ENCODE peak calls at places on chromosomes 7 and 10, in four cellular contexts. One of them, this sample, is unnamed.

GRCh38 chr7:54179321-54180029 is 362.7 kb upstream of the VSTM2A start:
- DNase-seq in ovary: no peak
- DNase-seq in heart right ventricle: no peak
- DNase-seq in body of pancreas: no peak
- DNase-seq in this sample: no peak

GRCh38 chr10:102814873-102815661 is 22.1 kb downstream of the CYP17A1 start:
- DNase-seq in ovary: peak; percentile 87
- DNase-seq in body of pancreas: peak; percentile 36
- DNase-seq in heart right ventricle: peak; percentile 75
- DNase-seq in this sample: no peak

GRCh38 chr10:71290806-71291205 is 28.3 kb upstream of the SLC29A3 start:
- DNase-seq in body of pancreas: no peak
- DNase-seq in heart right ventricle: no peak
- DNase-seq in ovary: no peak
- DNase-seq in this sample: no peak

GRCh38 chr10:13503745-13504463 is 24.9 kb downstream of the BEND7 start:
- DNase-seq in ovary: no peak
- DNase-seq in heart right ventricle: no peak
- DNase-seq in body of pancreas: no peak
- DNase-seq in this sample: no peak

GRCh38 chr7:36784991-36785940 is 61.0 kb upstream of the AOAH start:
- DNase-seq in body of pancreas: peak; percentile 20
- DNase-seq in heart right ventricle: peak; percentile 51
- DNase-seq in ovary: no peak
- DNase-seq in this sample: no peak

GRCh38 chr7:92669616-92670153 is 79.5 kb upstream of the FAM133B start:
- DNase-seq in ovary: no peak
- DNase-seq in body of pancreas: no peak
- DNase-seq in heart right ventricle: no peak
- DNase-seq in this sample: no peak

GRCh38 chr7:119037941-119038340 is 813.4 kb downstream of the ANKRD7 start:
- DNase-seq in heart right ventricle: no peak
- DNase-seq in body of pancreas: no peak
- DNase-seq in ovary: no peak
- DNase-seq in this sample: no peak

GRCh38 chr10:70222340-70222794 is 10.9 kb downstream of the PPA1 start:
- DNase-seq in body of pancreas: no peak
- DNase-seq in ovary: no peak
- DNase-seq in heart right ventricle: no peak
- DNase-seq in this sample: no peak

GRCh38 chr7:14419554-14419953 is 430.1 kb upstream of the ETV1 start:
- DNase-seq in heart right ventricle: no peak
- DNase-seq in ovary: no peak
- DNase-seq in body of pancreas: no peak
- DNase-seq in this sample: no peak

GRCh38 chr7:40720401-40720800 is 585.6 kb downstream of the SUGCT start:
- DNase-seq in body of pancreas: no peak
- DNase-seq in heart right ventricle: no peak
- DNase-seq in ovary: no peak
- DNase-seq in this sample: no peak

GRCh38 chr10:96646251-96646740 is 59.5 kb upstream of the TM9SF3 start:
- DNase-seq in body of pancreas: no peak
- DNase-seq in ovary: no peak
- DNase-seq in heart right ventricle: no peak
- DNase-seq in this sample: no peak

GRCh38 chr10:100668001-100668400 is 77.4 kb upstream of the PAX2 start:
- DNase-seq in ovary: no peak
- DNase-seq in heart right ventricle: no peak
- DNase-seq in body of pancreas: no peak
- DNase-seq in this sample: no peak

GRCh38 chr7:120924837-120925236 is 25.7 kb upstream of the ING3 start:
- DNase-seq in body of pancreas: no peak
- DNase-seq in ovary: no peak
- DNase-seq in heart right ventricle: no peak
- DNase-seq in this sample: no peak

GRCh38 chr7:140062118-140062527 is 628 bp downstream of the PARP12 start:
- DNase-seq in body of pancreas: peak; percentile 38
- DNase-seq in heart right ventricle: peak; percentile 22
- DNase-seq in ovary: peak; percentile 37
- DNase-seq in this sample: no peak

GRCh38 chr7:143305423-143306070 is 10.4 kb upstream of the CLCN1 start:
- DNase-seq in ovary: peak; percentile 55
- DNase-seq in body of pancreas: peak; percentile 86
- DNase-seq in heart right ventricle: peak; percentile 75
- DNase-seq in this sample: no peak

GRCh38 chr7:105674200-105675030 is 93.1 kb upstream of the EFCAB10 start:
- DNase-seq in ovary: no peak
- DNase-seq in heart right ventricle: no peak
- DNase-seq in body of pancreas: no peak
- DNase-seq in this sample: no peak

GRCh38 chr7:130294314-130294713 is 1.4 kb downstream of the CPA4 start:
- DNase-seq in body of pancreas: no peak
- DNase-seq in heart right ventricle: no peak
- DNase-seq in ovary: no peak
- DNase-seq in this sample: no peak

GRCh38 chr7:27175005-27175625 is 995 bp upstream of the HOXA10 start:
- DNase-seq in body of pancreas: peak; percentile 5
- DNase-seq in heart right ventricle: no peak
- DNase-seq in ovary: no peak
- DNase-seq in this sample: no peak

DNA sequence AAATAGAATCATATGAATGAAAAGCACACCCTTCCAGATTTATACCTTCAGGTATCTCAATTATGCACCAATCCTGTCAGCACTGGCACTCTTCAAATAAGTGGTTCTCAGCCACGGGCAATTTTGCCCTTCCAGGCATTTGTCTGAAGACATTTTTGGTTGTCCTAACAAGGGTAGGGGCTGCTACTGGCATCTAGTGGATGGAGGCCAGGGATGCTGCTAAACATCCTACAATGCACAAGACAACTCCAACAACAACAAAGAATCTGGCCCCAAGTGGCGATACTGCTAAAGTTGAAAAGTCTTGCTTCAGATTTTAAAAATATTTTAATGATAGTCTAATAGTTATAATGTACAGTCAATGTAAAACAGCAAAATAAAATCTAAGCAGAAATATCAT is 16.1 kb downstream of the CCDC186 start:
- DNase-seq in ovary: no peak
- DNase-seq in heart right ventricle: no peak
- DNase-seq in body of pancreas: no peak
- DNase-seq in this sample: no peak
- TF ChIP-seq CTCF in ovary: no peak
- TF ChIP-seq CTCF in heart right ventricle: no peak
- TF ChIP-seq CTCF in body of pancreas: no peak
- TF ChIP-seq CTCF in this sample: no peak

GRCh38 chr10:64859911-64860310 is 1338.7 kb downstream of the REEP3 start:
- DNase-seq in heart right ventricle: no peak
- DNase-seq in body of pancreas: no peak
- DNase-seq in ovary: no peak
- DNase-seq in this sample: no peak
- TF ChIP-seq CTCF in heart right ventricle: no peak
- TF ChIP-seq CTCF in body of pancreas: no peak
- TF ChIP-seq CTCF in ovary: no peak
- TF ChIP-seq CTCF in this sample: no peak

GRCh38 chr10:48636231-48636630 is 31.4 kb upstream of the ARHGAP22 start:
- DNase-seq in heart right ventricle: no peak
- DNase-seq in body of pancreas: no peak
- DNase-seq in ovary: no peak
- DNase-seq in this sample: no peak

GRCh38 chr10:48633381-48634197 is 28.7 kb upstream of the ARHGAP22 start:
- DNase-seq in ovary: no peak
- DNase-seq in heart right ventricle: no peak
- DNase-seq in body of pancreas: no peak
- DNase-seq in this sample: no peak

GRCh38 chr10:48634984-48635557 is 30.2 kb upstream of the ARHGAP22 start:
- DNase-seq in body of pancreas: no peak
- DNase-seq in heart right ventricle: no peak
- DNase-seq in ovary: no peak
- DNase-seq in this sample: no peak

GRCh38 chr10:48632166-48632565 is 27.3 kb upstream of the ARHGAP22 start:
- DNase-seq in body of pancreas: no peak
- DNase-seq in heart right ventricle: no peak
- DNase-seq in ovary: no peak
- DNase-seq in this sample: no peak

GRCh38 chr10:48634198-48634983 is 29.5 kb upstream of the ARHGAP22 start:
- DNase-seq in body of pancreas: no peak
- DNase-seq in ovary: no peak
- DNase-seq in heart right ventricle: peak; percentile 66
- DNase-seq in this sample: no peak
- TF ChIP-seq CTCF in body of pancreas: no peak
- TF ChIP-seq CTCF in ovary: no peak
- TF ChIP-seq CTCF in heart right ventricle: no peak
- TF ChIP-seq CTCF in this sample: no peak

GRCh38 chr7:124784879-124785818 is 19.6 kb upstream of the GPR37 start:
- DNase-seq in heart right ventricle: no peak
- DNase-seq in ovary: no peak
- DNase-seq in body of pancreas: peak; percentile 70
- DNase-seq in this sample: no peak
- TF ChIP-seq CTCF in heart right ventricle: peak; percentile 14
- TF ChIP-seq CTCF in ovary: no peak
- TF ChIP-seq CTCF in body of pancreas: peak; percentile 85
- TF ChIP-seq CTCF in this sample: peak; percentile 97

GRCh38 chr10:91410638-91411367 is 659 bp downstream of the HECTD2 start:
- DNase-seq in body of pancreas: no peak
- DNase-seq in heart right ventricle: peak; percentile 20
- DNase-seq in ovary: peak; percentile 37
- DNase-seq in this sample: no peak

GRCh38 chr10:91406322-91406721 is 3.8 kb upstream of the HECTD2 start:
- DNase-seq in ovary: no peak
- DNase-seq in body of pancreas: no peak
- DNase-seq in heart right ventricle: no peak
- DNase-seq in this sample: no peak

GRCh38 chr10:91412688-91413087 is 2.5 kb downstream of the HECTD2 start:
- DNase-seq in heart right ventricle: no peak
- DNase-seq in body of pancreas: no peak
- DNase-seq in ovary: no peak
- DNase-seq in this sample: no peak

GRCh38 chr10:91409069-91409868 is 875 bp upstream of the HECTD2 start:
- DNase-seq in heart right ventricle: peak; percentile 89
- DNase-seq in ovary: peak; percentile 89
- DNase-seq in body of pancreas: peak; percentile 79
- DNase-seq in this sample: no peak

DNA sequence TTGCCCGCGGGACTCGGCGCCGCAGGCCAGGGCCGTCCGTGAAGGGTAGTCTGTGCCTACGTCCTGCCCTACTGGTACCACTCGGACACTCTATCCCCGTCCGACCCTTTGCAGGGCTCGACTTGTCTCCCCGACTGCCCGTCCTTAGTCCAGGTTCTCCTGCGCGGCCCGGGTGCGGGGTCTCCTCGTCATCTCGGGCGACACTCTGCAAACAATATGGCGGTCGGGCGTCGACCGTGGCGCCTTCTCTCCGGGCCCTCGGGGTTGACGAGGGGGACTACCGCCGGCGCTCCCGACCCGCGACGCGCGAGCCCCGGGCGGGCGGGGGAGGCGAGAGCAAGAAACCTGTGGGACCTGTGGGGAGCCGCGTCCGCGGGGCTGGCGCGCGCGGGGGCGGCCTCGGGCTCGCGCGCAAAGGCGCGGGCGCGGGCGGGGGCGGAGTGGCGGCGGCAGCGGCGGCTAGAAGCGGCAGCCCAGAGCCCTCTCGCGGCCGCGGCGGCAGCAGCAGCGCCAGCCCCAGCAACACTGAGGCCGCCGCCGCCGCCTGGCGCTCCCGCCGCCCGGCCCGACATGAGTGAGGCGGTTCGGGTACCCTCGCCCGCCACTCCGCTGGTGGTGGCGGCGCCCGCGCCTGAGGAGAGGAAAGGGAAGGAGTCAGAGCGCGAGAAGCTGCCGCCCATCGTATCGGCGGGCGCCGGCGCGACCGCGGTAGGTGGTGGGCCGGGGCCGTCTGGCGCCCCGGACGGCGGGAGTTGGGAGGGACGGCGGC is at the start of gene HECTD2:
- DNase-seq in body of pancreas: peak; percentile 81
- DNase-seq in heart right ventricle: peak; percentile 81
- DNase-seq in ovary: peak; percentile 83
- DNase-seq in this sample: peak; percentile 17
- TF ChIP-seq CTCF in body of pancreas: peak; percentile 42
- TF ChIP-seq CTCF in heart right ventricle: peak; percentile 48
- TF ChIP-seq CTCF in ovary: no peak
- TF ChIP-seq CTCF in this sample: peak; percentile 44